ENCODE peak calls at places on chromosomes 16 and 17, in five cellular contexts. N is A549, L is K562, T is HepG2, X is GM12878. G is an unnamed sample.

GRCh38 chr16:66442502-66443268 is 15.6 kb downstream of the BEAN1 start:
- DNase-seq in N (no peak), L (no peak), T (no peak), X (no peak), G (no peak)

GRCh38 chr16:21263640-21264211 is 14.4 kb downstream of the CRYM start:
- DNase-seq in N (peak; percentile 30), L (no peak), T (peak; percentile 81), X (peak; percentile 48), G (no peak)

GRCh38 chr17:80198144-80198661 is 21.9 kb downstream of the SGSH start:
- DNase-seq in N (no peak), L (no peak), T (peak; percentile 30), X (no peak), G (peak; percentile 58)

GRCh38 chr16:82750078-82750477 is 123.3 kb downstream of the CDH13 start:
- DNase-seq in N (no peak), L (no peak), T (no peak), X (no peak), G (no peak)

GRCh38 chr17:43479948-43480347 is 3.8 kb upstream of the DHX8 start:
- DNase-seq in N (no peak), L (no peak), T (peak; percentile 90), X (no peak), G (no peak)

GRCh38 chr17:81684442-81684911 is 666 bp downstream of the HGS start:
- DNase-seq in N (peak; percentile 77), L (no peak), T (peak; percentile 44), X (no peak), G (no peak)

GRCh38 chr17:82370471-82371332 is 863 bp upstream of the UTS2R start:
- DNase-seq in N (no peak), L (no peak), T (no peak), X (no peak), G (no peak)

GRCh38 chr16:79587897-79588296 is 12.6 kb downstream of the MAF start:
- DNase-seq in N (no peak), L (no peak), T (no peak), X (no peak), G (no peak)

GRCh38 chr16:74743668-74744299 is 30.8 kb downstream of the FA2H start:
- DNase-seq in N (peak; percentile 98), L (peak; percentile 86), T (peak; percentile 52), X (no peak), G (no peak)

GRCh38 chr17:74678541-74678940 is 34.2 kb downstream of the CD300LF start:
- DNase-seq in N (no peak), L (no peak), T (no peak), X (no peak), G (no peak)

GRCh38 chr17:2980904-2981246 is 82.5 kb downstream of the OR1D5 start:
- DNase-seq in N (no peak), L (no peak), T (no peak), X (no peak), G (no peak)

GRCh38 chr17:43721537-43722268 is 36.9 kb downstream of the SOST start:
- DNase-seq in N (no peak), L (no peak), T (no peak), X (no peak), G (no peak)

GRCh38 chr17:16991349-16992009 is 19.6 kb upstream of the TNFRSF13B start:
- DNase-seq in N (peak; percentile 90), L (peak; percentile 76), T (peak; percentile 54), X (no peak), G (peak; percentile 93)

GRCh38 chr16:53958481-53958880 is 254.5 kb downstream of the FTO start:
- DNase-seq in N (no peak), L (no peak), T (no peak), X (no peak), G (no peak)

GRCh38 chr17:52147872-52148271 is 10.6 kb downstream of the CA10 start:
- DNase-seq in N (no peak), L (no peak), T (no peak), X (no peak), G (no peak)

GRCh38 chr16:888901-889570 is 81.7 kb downstream of the LMF1 start:
- DNase-seq in N (no peak), L (no peak), T (no peak), X (no peak), G (no peak)

GRCh38 chr16:23903001-23903414 is 67.2 kb downstream of the PRKCB start:
- DNase-seq in N (no peak), L (peak; percentile 29), T (no peak), X (no peak), G (no peak)

GRCh38 chr16:89289428-89290395 is 72.2 kb downstream of the ZNF778 start:
- DNase-seq in N (peak; percentile 99), L (peak; percentile 90), T (peak; percentile 73), X (no peak), G (peak; percentile 92)

GRCh38 chr17:77491921-77492445 is 351.2 kb downstream of the SEC14L1 start:
- DNase-seq in N (no peak), L (no peak), T (no peak), X (no peak), G (no peak)

GRCh38 chr16:14501331-14502255 is 128.5 kb downstream of the PARN start:
- DNase-seq in N (peak; percentile 78), L (peak; percentile 71), T (peak; percentile 92), X (peak; percentile 50), G (peak; percentile 51)

GRCh38 chr16:2090819-2091721 is 43.3 kb downstream of the TSC2 start:
- DNase-seq in N (no peak), L (peak; percentile 80), T (no peak), X (no peak), G (peak; percentile 59)

GRCh38 chr17:80187493-80187892 is 17.7 kb downstream of the CARD14 start:
- DNase-seq in N (peak; percentile 51), L (peak; percentile 59), T (no peak), X (no peak), G (no peak)

GRCh38 chr17:80584171-80584905 is 39.7 kb downstream of the RPTOR start:
- DNase-seq in N (no peak), L (no peak), T (no peak), X (no peak), G (no peak)

GRCh38 chr16:76195648-76196047 is 81.6 kb upstream of the CNTNAP4 start:
- DNase-seq in N (no peak), L (no peak), T (no peak), X (no peak), G (no peak)

GRCh38 chr17:41064301-41064700 is 1.4 kb downstream of the KRTAP2-4 start:
- DNase-seq in N (no peak), L (no peak), T (no peak), X (no peak), G (no peak)

GRCh38 chr16:9141813-9142212 is 50.4 kb downstream of the HAPSTR1 start:
- DNase-seq in N (no peak), L (no peak), T (no peak), X (no peak), G (no peak)

GRCh38 chr16:75224683-75225082 is 5.9 kb downstream of the CTRB1 start:
- DNase-seq in N (no peak), L (no peak), T (no peak), X (no peak), G (no peak)

GRCh38 chr17:73091770-73092517 is 544 bp downstream of the SLC39A11 start:
- DNase-seq in N (peak; percentile 74), L (peak; percentile 64), T (peak; percentile 67), X (no peak), G (no peak)

GRCh38 chr17:3512512-3513171 is 36.8 kb downstream of the ASPA start:
- DNase-seq in N (no peak), L (no peak), T (no peak), X (no peak), G (no peak)

GRCh38 chr16:4090476-4090875 is 25.8 kb downstream of the ADCY9 start:
- DNase-seq in N (no peak), L (no peak), T (no peak), X (no peak), G (no peak)

GRCh38 chr17:5794881-5795486 is 210.7 kb upstream of the NLRP1 start:
- DNase-seq in N (no peak), L (no peak), T (no peak), X (no peak), G (no peak)

GRCh38 chr17:5798104-5798503 is 213.8 kb upstream of the NLRP1 start:
- DNase-seq in N (no peak), L (no peak), T (no peak), X (no peak), G (no peak)

GRCh38 chr17:5793157-5793556 is 208.8 kb upstream of the NLRP1 start:
- DNase-seq in N (no peak), L (peak; percentile 12), T (no peak), X (no peak), G (no peak)

GRCh38 chr17:5797447-5797846 is 213.1 kb upstream of the NLRP1 start:
- DNase-seq in N (no peak), L (no peak), T (no peak), X (no peak), G (no peak)

GRCh38 chr17:5793899-5794298 is 209.6 kb upstream of the NLRP1 start:
- DNase-seq in N (no peak), L (no peak), T (no peak), X (no peak), G (peak; percentile 36)
- TF ChIP-seq KDM1A in N (no peak), L (no peak), T (no peak), X (no peak), G (no peak)

GRCh38 chr16:30399435-30400186 is 4.4 kb downstream of the ZNF48 start:
- DNase-seq in N (no peak), L (no peak), T (no peak), X (no peak), G (no peak)
- TF ChIP-seq HDAC2 in N (no peak), L (no peak), T (no peak), X (no peak), G (no peak)

DNA sequence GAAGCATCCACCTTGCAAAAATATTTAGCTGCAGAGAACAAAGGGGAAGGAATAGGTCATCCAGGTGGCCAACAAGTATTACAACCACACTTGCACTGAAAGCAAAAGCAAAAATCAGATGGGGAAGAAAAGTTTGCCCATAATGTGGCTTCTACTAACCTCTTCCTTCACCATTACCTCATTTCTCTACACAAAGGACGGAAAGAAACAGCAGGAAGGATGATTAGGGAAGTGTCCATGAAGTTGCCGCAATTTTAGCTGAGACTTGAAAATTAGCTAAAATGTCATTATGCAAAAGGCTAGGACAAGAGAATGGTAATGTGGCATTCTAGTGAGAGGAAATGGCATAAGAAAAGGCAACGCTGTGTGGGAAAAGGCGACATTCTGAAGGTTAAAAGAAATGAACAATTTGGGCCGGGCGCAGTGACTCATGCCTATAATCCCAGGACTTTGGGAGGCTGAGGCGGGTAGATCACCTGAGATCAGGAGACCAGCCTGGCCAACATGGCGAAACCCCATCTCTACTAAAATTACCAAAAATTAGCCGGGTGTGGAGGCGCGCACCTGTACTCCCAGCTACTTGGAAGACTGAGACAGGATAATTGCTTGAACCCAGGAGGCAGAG is 13.7 kb downstream of the KANSL1 start:
- DNase-seq in N (no peak), L (no peak), T (no peak), X (peak; percentile 73), G (no peak)
- TF ChIP-seq KDM1A in N (no peak), L (no peak), T (no peak), X (no peak), G (no peak)

DNA sequence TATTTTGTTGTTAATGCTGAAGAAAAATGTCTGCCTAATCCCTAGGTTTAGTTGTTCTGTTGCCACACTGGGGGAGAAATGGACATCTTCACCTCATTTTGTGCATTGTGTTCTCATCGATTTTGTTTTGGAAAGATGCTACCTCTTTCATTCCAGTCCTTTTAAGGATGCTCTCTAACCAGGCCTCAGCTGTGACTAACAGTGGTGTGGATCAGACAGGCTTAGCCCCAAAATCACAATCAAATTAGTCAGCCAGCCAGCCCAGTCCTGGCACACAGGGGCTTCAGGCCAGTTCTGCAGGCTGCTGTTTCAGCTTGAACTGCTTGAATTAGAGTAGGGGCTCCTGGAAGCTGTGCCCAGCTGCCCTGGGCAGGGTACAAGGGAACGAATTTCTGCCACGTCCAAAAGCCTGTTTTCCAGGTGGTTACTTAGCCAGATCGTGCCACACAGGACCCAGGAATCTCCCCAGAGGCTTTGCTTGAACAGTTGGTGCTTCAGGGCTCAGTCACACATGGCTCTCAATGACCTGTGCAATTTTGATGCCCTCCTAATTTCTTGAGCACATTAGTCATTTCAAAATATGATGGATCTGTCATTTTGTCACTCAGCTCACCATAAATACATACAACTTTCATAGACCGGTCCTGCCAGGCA is 60.7 kb downstream of the CLEC16A start:
- DNase-seq in N (no peak), L (no peak), T (no peak), X (no peak), G (no peak)
- TF ChIP-seq HDAC2 in N (no peak), L (no peak), T (no peak), X (no peak), G (no peak)

G was measured in H1.